ENCODE peak calls at places on chromosomes 13 and 19, in eight cellular contexts. C, X, G, E, O, T, W and B are unnamed samples.

GRCh38 chr19:34367424-34367957 is 2.5 kb downstream of the GPI start:
- DNase-seq in C (no peak), X (no peak), G (no peak), E (no peak), O (no peak), T (no peak), W (peak), B (no peak)

GRCh38 chr13:24605923-24606372 is 74.3 kb upstream of the ATP12A start:
- DNase-seq in C (peak), X (peak), G (peak), E (no peak), O (no peak), T (no peak), W (no peak), B (no peak)

GRCh38 chr13:107275945-107276614 is 708.1 kb upstream of the ARGLU1 start:
- DNase-seq in C (peak), X (no peak), G (no peak), E (no peak), O (no peak), T (no peak), W (no peak), B (no peak)

GRCh38 chr13:110132178-110132975 is 174.6 kb downstream of the COL4A1 start:
- DNase-seq in C (peak), X (no peak), G (no peak), E (no peak), O (no peak), T (peak), W (no peak), B (no peak)

GRCh38 chr13:37132211-37132610 is 26.7 kb upstream of the CSNK1A1L start:
- DNase-seq in C (no peak), X (no peak), G (no peak), E (no peak), O (no peak), T (no peak), W (no peak), B (no peak)

GRCh38 chr13:66805657-66806056 is 424.5 kb downstream of the PCDH9 start:
- DNase-seq in C (no peak), X (no peak), G (no peak), E (no peak), O (no peak), T (no peak), W (no peak), B (no peak)

GRCh38 chr19:10235003-10235402 is 3.9 kb upstream of the S1PR2 start:
- DNase-seq in C (no peak), X (no peak), G (no peak), E (no peak), O (no peak), T (no peak), W (no peak), B (no peak)

GRCh38 chr13:44354884-44355283 is 18.7 kb upstream of the SERP2 start:
- DNase-seq in C (no peak), X (no peak), G (no peak), E (no peak), O (no peak), T (no peak), W (no peak), B (no peak)

GRCh38 chr19:1853295-1854031 is 5.2 kb upstream of the REXO1 start:
- DNase-seq in C (peak), X (peak), G (peak), E (peak), O (no peak), T (no peak), W (peak), B (no peak)

GRCh38 chr13:42048625-42049453 is at the start of gene DGKH:
- DNase-seq in C (peak), X (peak), G (peak), E (peak), O (peak), T (peak), W (peak), B (no peak)

GRCh38 chr13:28408235-28408848 is 86.6 kb downstream of the FLT1 start:
- DNase-seq in C (no peak), X (no peak), G (no peak), E (no peak), O (no peak), T (no peak), W (peak), B (no peak)

GRCh38 chr13:113325779-113326178 is 28.7 kb downstream of the LAMP1 start:
- DNase-seq in C (no peak), X (no peak), G (no peak), E (no peak), O (no peak), T (no peak), W (peak), B (no peak)

GRCh38 chr19:27776020-27776419 is 1436.9 kb downstream of the UQCRFS1 start:
- DNase-seq in C (peak), X (peak), G (no peak), E (no peak), O (no peak), T (no peak), W (no peak), B (no peak)

GRCh38 chr13:48436661-48437242 is 23.8 kb upstream of the LPAR6 start:
- DNase-seq in C (no peak), X (no peak), G (no peak), E (no peak), O (no peak), T (no peak), W (no peak), B (no peak)

GRCh38 chr13:24286624-24287023 is 22.8 kb upstream of the C1QTNF9 start:
- DNase-seq in C (no peak), X (no peak), G (no peak), E (no peak), O (no peak), T (no peak), W (no peak), B (no peak)

GRCh38 chr13:44298314-44298713 is 75.3 kb upstream of the SERP2 start:
- DNase-seq in C (peak), X (no peak), G (no peak), E (no peak), O (no peak), T (no peak), W (no peak), B (no peak)

GRCh38 chr13:44750618-44751017 is 174.5 kb upstream of the TSC22D1 start:
- DNase-seq in C (no peak), X (no peak), G (no peak), E (no peak), O (no peak), T (no peak), W (no peak), B (no peak)

GRCh38 chr13:112959701-112960542 is 9.1 kb upstream of the MCF2L start:
- DNase-seq in C (no peak), X (no peak), G (no peak), E (no peak), O (no peak), T (no peak), W (no peak), B (no peak)

GRCh38 chr19:4732680-4733114 is 9.1 kb upstream of the DPP9 start:
- DNase-seq in C (peak), X (peak), G (peak), E (peak), O (no peak), T (no peak), W (peak), B (no peak)

GRCh38 chr19:33191501-33191900 is 2.6 kb upstream of the LRP3 start:
- DNase-seq in C (no peak), X (no peak), G (no peak), E (no peak), O (no peak), T (no peak), W (peak), B (no peak)

GRCh38 chr13:32528358-32528757 is 10.2 kb downstream of the N4BP2L2 start:
- DNase-seq in C (peak), X (no peak), G (no peak), E (no peak), O (no peak), T (no peak), W (no peak), B (no peak)

GRCh38 chr13:35865341-35866240 is 265.6 kb downstream of the DCLK1 start:
- DNase-seq in C (no peak), X (no peak), G (no peak), E (no peak), O (no peak), T (no peak), W (no peak), B (no peak)

GRCh38 chr19:18999896-19000620 is 33.3 kb downstream of the SUGP2 start:
- DNase-seq in C (peak), X (peak), G (no peak), E (no peak), O (no peak), T (no peak), W (no peak), B (no peak)

GRCh38 chr13:77699059-77699680 is 1.7 kb downstream of the SLAIN1 start:
- DNase-seq in C (no peak), X (no peak), G (no peak), E (no peak), O (no peak), T (no peak), W (no peak), B (no peak)

GRCh38 chr19:18109731-18110671 is 12.4 kb downstream of the MAST3 start:
- DNase-seq in C (peak), X (peak), G (no peak), E (peak), O (no peak), T (no peak), W (peak), B (no peak)

GRCh38 chr13:48842316-48842715 is 133.4 kb upstream of the FNDC3A start:
- DNase-seq in C (no peak), X (no peak), G (no peak), E (no peak), O (no peak), T (no peak), W (no peak), B (no peak)

GRCh38 chr13:86298741-86299140 is 499.5 kb upstream of the SLITRK6 start:
- DNase-seq in C (no peak), X (peak), G (no peak), E (no peak), O (no peak), T (no peak), W (no peak), B (no peak)

GRCh38 chr19:49224856-49225255 is 67.3 kb downstream of the TRPM4 start:
- DNase-seq in C (peak), X (peak), G (no peak), E (no peak), O (no peak), T (no peak), W (no peak), B (no peak)

GRCh38 chr13:80084086-80084676 is 256.7 kb downstream of the SPRY2 start:
- DNase-seq in C (peak), X (no peak), G (no peak), E (no peak), O (no peak), T (no peak), W (no peak), B (no peak)

GRCh38 chr13:59458908-59459579 is 704.7 kb downstream of the DIAPH3 start:
- DNase-seq in C (peak), X (no peak), G (no peak), E (no peak), O (no peak), T (no peak), W (no peak), B (no peak)

GRCh38 chr13:47826481-47826880 is 174.6 kb downstream of the SUCLA2 start:
- DNase-seq in C (peak), X (no peak), G (no peak), E (no peak), O (no peak), T (no peak), W (no peak), B (no peak)

GRCh38 chr13:93620366-93620765 is 393.8 kb downstream of the GPC6 start:
- DNase-seq in C (peak), X (no peak), G (no peak), E (no peak), O (no peak), T (no peak), W (no peak), B (no peak)

GRCh38 chr19:49468746-49469447 is 5.1 kb upstream of the FLT3LG start:
- DNase-seq in C (peak), X (no peak), G (peak), E (peak), O (peak), T (no peak), W (peak), B (peak)

GRCh38 chr13:33411312-33411711 is 125.8 kb upstream of the STARD13 start:
- DNase-seq in C (no peak), X (no peak), G (no peak), E (no peak), O (no peak), T (no peak), W (no peak), B (no peak)

GRCh38 chr19:44988896-44989563 is 12.2 kb upstream of the RELB start:
- DNase-seq in C (peak), X (peak), G (peak), E (peak), O (no peak), T (peak), W (peak), B (no peak)

GRCh38 chr13:95559100-95559499 is 6.6 kb downstream of the CLDN10 start:
- DNase-seq in C (no peak), X (no peak), G (no peak), E (no peak), O (no peak), T (no peak), W (no peak), B (peak)

DNA sequence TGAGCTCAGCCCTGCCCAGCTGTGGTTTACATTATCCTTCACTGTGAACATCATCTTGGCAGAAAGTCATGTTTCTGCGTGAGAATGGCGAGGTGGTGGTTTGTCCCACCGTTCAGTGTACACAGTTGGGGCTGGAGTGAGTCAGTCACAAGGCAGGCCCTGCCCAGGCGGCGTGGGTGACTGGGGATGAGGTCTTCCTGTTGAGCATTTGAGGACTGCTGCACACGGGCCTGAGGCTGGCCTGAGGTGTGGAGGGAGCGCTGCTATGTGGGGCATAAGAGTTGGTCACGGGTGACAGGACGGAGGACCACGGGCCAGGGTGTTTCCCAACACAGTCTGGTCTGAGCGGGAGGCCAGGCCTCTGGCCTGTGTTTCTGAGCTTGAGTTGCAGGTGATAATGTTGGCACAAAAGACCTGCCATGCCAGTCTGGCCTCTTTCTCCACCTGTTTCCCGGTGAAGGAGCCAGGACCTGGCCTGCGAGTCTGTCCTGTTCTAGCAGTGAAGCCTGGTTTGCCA is 13.4 kb upstream of the C19orf33 start:
- DNase-seq in C (peak), X (no peak), G (no peak), E (no peak), O (no peak), T (peak), W (no peak), B (peak)
- H3K27ac ChIP-seq in C (peak), X (no peak), G (no peak), E (no peak), O (no peak), T (no peak), W (no peak), B (peak)

GRCh38 chr19:36046443-36047050 is 7.5 kb downstream of the THAP8 start:
- DNase-seq in C (peak), X (no peak), G (no peak), E (no peak), O (no peak), T (no peak), W (no peak), B (no peak)
- H3K27ac ChIP-seq in C (no peak), X (no peak), G (no peak), E (no peak), O (no peak), T (no peak), W (no peak), B (no peak)

GRCh38 chr19:3362217-3362907 is 4.0 kb upstream of the NFIC start:
- DNase-seq in C (no peak), X (no peak), G (no peak), E (no peak), O (no peak), T (no peak), W (peak), B (no peak)

GRCh38 chr19:3364501-3364858 is 1.9 kb upstream of the NFIC start:
- DNase-seq in C (no peak), X (no peak), G (no peak), E (no peak), O (no peak), T (no peak), W (no peak), B (no peak)

GRCh38 chr19:3365447-3366103 is 808 bp upstream of the NFIC start:
- DNase-seq in C (peak), X (peak), G (no peak), E (no peak), O (no peak), T (no peak), W (peak), B (no peak)

GRCh38 chr19:3365093-3365446 is 1.3 kb upstream of the NFIC start:
- DNase-seq in C (no peak), X (no peak), G (no peak), E (no peak), O (no peak), T (no peak), W (no peak), B (no peak)

GRCh38 chr19:3363841-3364500 is 2.4 kb upstream of the NFIC start:
- DNase-seq in C (no peak), X (no peak), G (no peak), E (no peak), O (no peak), T (no peak), W (peak), B (no peak)
- H3K27ac ChIP-seq in C (no peak), X (no peak), G (no peak), E (no peak), O (peak), T (peak), W (peak), B (no peak)

DNA sequence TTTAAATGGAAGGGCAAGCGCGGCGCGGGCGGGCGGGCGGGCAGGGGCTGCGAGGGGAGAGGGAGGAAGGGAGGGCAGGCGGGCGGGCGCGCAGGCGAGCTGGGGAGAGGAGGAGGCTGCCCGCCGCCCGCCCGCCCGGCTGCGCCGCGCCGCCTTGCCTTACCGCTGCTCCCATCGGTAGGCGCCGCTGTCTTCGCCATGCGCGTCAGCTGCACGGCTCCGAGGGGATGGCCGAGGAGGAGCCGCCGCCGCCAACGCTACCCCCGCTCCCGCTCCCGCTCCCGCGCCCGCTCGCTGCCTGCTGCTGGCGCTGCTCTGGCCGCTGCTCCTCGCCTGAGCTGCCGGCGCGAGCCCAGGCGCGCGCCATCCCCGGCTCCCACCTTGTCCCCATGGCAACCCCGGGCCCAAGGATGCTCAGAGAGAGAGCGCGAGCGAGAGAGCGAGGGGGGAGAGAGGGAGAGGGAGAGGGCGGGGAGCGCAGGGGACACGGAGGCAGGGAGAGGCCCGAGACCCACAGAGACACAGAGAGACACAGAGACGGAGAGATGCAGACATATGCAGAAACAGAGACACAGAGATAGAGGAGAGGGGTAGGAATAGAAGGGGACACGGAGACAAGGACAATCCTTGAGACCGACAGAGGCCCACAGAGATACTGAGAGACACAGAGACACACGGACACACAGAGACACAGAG is 40.3 kb downstream of the DEDD2 start:
- DNase-seq in C (peak), X (peak), G (peak), E (peak), O (no peak), T (peak), W (peak), B (no peak)
- H3K27ac ChIP-seq in C (no peak), X (peak), G (no peak), E (no peak), O (no peak), T (peak), W (no peak), B (no peak)